ENCODE peak calls at places on chromosome 20, in ten cellular contexts. M, V, D, Z, H, S, G, B, A and K are unnamed samples.

GRCh38 chr20:52631469-52631868 is 340.7 kb upstream of the TSHZ2 start:
- DNase-seq in B (no peak), G (no peak), H (no peak), A (no peak), Z (no peak), S (no peak), M (no peak), D (no peak), V (no peak), K (no peak)

GRCh38 chr20:17612287-17612974 is 42.6 kb downstream of the DSTN start:
- DNase-seq in V (no peak), M (no peak), Z (no peak), B (no peak), D (no peak), H (peak), A (peak), G (peak), S (peak), K (peak)

GRCh38 chr20:61451953-61452352 is 199.9 kb downstream of the CDH4 start:
- DNase-seq in S (no peak), A (no peak), Z (no peak), B (no peak), V (no peak), H (no peak), D (no peak), G (no peak), M (no peak), K (no peak)

GRCh38 chr20:56215115-56215514 is 33.4 kb upstream of the MC3R start:
- DNase-seq in H (no peak), Z (no peak), V (no peak), S (no peak), B (no peak), G (no peak), D (no peak), M (no peak), A (no peak), K (no peak)

GRCh38 chr20:4169360-4170214 is 154.2 kb upstream of the RNF24 start:
- DNase-seq in G (no peak), D (no peak), Z (no peak), A (no peak), V (no peak), B (no peak), M (no peak), H (no peak), S (no peak), K (peak)

GRCh38 chr20:15673206-15673605 is 900.0 kb downstream of the KIF16B start:
- DNase-seq in B (no peak), S (peak), A (peak), M (no peak), H (no peak), G (no peak), V (no peak), Z (no peak), D (no peak), K (no peak)

GRCh38 chr20:33666293-33667244 is at the start of gene ACTL10:
- DNase-seq in B (peak), S (peak), Z (peak), V (peak), A (peak), G (peak), D (peak), H (peak), M (peak), K (peak)

GRCh38 chr20:61886721-61887658 is 178.7 kb downstream of the TAF4 start:
- DNase-seq in M (no peak), G (peak), V (peak), H (no peak), A (peak), Z (peak), S (peak), B (no peak), D (no peak), K (peak)

GRCh38 chr20:25230177-25230831 is 17.6 kb upstream of the PYGB start:
- DNase-seq in S (no peak), M (no peak), D (no peak), A (no peak), Z (no peak), V (peak), B (no peak), G (no peak), H (no peak), K (no peak)

GRCh38 chr20:49705358-49705757 is 8.3 kb downstream of the B4GALT5 start:
- DNase-seq in D (no peak), B (no peak), A (no peak), G (no peak), Z (no peak), M (no peak), V (no peak), S (no peak), H (no peak), K (no peak)

GRCh38 chr20:6121504-6121903 is 1.3 kb downstream of the FERMT1 start:
- DNase-seq in Z (no peak), A (no peak), H (no peak), V (no peak), S (no peak), G (no peak), B (no peak), D (no peak), M (no peak), K (no peak)

GRCh38 chr20:49510562-49511117 is 28.2 kb upstream of the KCNB1 start:
- DNase-seq in G (no peak), A (no peak), Z (no peak), H (no peak), B (no peak), M (no peak), D (no peak), S (peak), V (no peak), K (peak)

GRCh38 chr20:35040090-35040489 is 52.5 kb downstream of the TRPC4AP start:
- DNase-seq in V (no peak), B (no peak), H (no peak), S (no peak), M (no peak), G (no peak), D (no peak), Z (no peak), A (no peak), K (no peak)

GRCh38 chr20:53897884-53898557 is 172.4 kb downstream of the BCAS1 start:
- DNase-seq in D (no peak), G (no peak), B (no peak), A (no peak), H (no peak), M (no peak), Z (no peak), V (no peak), S (no peak), K (no peak)

GRCh38 chr20:23920408-23920780 is 40.8 kb upstream of the CST5 start:
- DNase-seq in V (no peak), B (no peak), M (no peak), G (no peak), S (no peak), D (no peak), Z (no peak), H (no peak), A (no peak), K (no peak)

GRCh38 chr20:22389836-22390542 is 194.4 kb downstream of the FOXA2 start:
- DNase-seq in A (peak), M (no peak), Z (peak), B (peak), S (peak), V (no peak), H (no peak), D (no peak), G (no peak), K (no peak)